ENCODE peak calls at places on chromosomes 11 and 22, in seven cellular contexts. C is HFF-Myc; P is activated CD8-positive, alpha-beta T cell treated with anti-CD3 and anti-CD28 coated beads for 36 hours; S is fibroblast of the conjunctiva; B is HT-29; G is activated naive CD4-positive, alpha-beta T cell; T is glutamatergic neuron. Y is an unnamed sample.

GRCh38 chr11:130369141-130369691 is 54.5 kb upstream of the ZBTB44 start:
- DNase-seq in T (no peak), B (no peak), S (no peak), P (no peak), G (no peak), C (no peak), Y (no peak)

GRCh38 chr11:123303924-123304323 is 108.9 kb upstream of the CLMP start:
- DNase-seq in T (no peak), B (no peak), P (no peak), G (no peak), C (no peak), S (no peak), Y (peak; percentile 38)

GRCh38 chr22:17483670-17484372 is 79.5 kb upstream of the SLC25A18 start:
- DNase-seq in T (no peak), P (no peak), S (no peak), B (no peak), G (no peak), C (no peak), Y (no peak)

GRCh38 chr11:103537904-103538502 is 428.8 kb downstream of the DYNC2H1 start:
- DNase-seq in C (peak; percentile 35), P (no peak), S (no peak), T (no peak), B (peak; percentile 52), G (no peak), Y (peak; percentile 60)

GRCh38 chr11:17314232-17314547 is 37.4 kb upstream of the NCR3LG1 start:
- DNase-seq in C (peak; percentile 82), P (no peak), T (no peak), G (no peak), B (no peak), S (peak; percentile 55), Y (peak; percentile 8)

GRCh38 chr22:22322792-22323191 is 78.2 kb downstream of the VPREB1 start:
- DNase-seq in G (no peak), S (no peak), B (no peak), T (no peak), P (no peak), C (no peak), Y (no peak)

GRCh38 chr11:4539603-4540219 is 5.3 kb upstream of the OR52M1 start:
- DNase-seq in S (no peak), C (no peak), B (peak; percentile 67), T (peak; percentile 66), P (peak; percentile 66), G (peak; percentile 9), Y (peak; percentile 40)

GRCh38 chr11:88411265-88411664 is 73.7 kb upstream of the CTSC start:
- DNase-seq in P (no peak), T (no peak), G (no peak), S (peak; percentile 28), C (peak; percentile 59), B (no peak), Y (peak; percentile 37)

GRCh38 chr22:37162221-37163095 is 12.7 kb upstream of the IL2RB start:
- DNase-seq in S (no peak), C (no peak), T (no peak), P (peak; percentile 93), G (peak; percentile 35), B (no peak), Y (no peak)

GRCh38 chr11:65423516-65424199 is 1.1 kb downstream of the NEAT1 start:
- DNase-seq in G (no peak), T (no peak), C (no peak), S (no peak), B (peak; percentile 69), P (peak; percentile 49), Y (peak; percentile 38)

GRCh38 chr11:69497221-69497787 is 15.8 kb downstream of the LINC01488 start:
- DNase-seq in P (no peak), B (peak; percentile 89), T (no peak), G (no peak), C (peak; percentile 65), S (peak; percentile 61), Y (no peak)

GRCh38 chr11:100302824-100303223 is 384.3 kb upstream of the ARHGAP42 start:
- DNase-seq in G (no peak), P (no peak), B (no peak), S (no peak), C (no peak), T (no peak), Y (no peak)

GRCh38 chr11:93193721-93194120 is 4.1 kb downstream of the SLC36A4 start:
- DNase-seq in S (no peak), B (no peak), T (no peak), G (no peak), P (no peak), C (no peak), Y (no peak)

GRCh38 chr11:32643526-32643925 is 59.9 kb downstream of the EIF3M start:
- DNase-seq in B (no peak), S (no peak), G (no peak), C (no peak), P (no peak), T (no peak), Y (no peak)

GRCh38 chr11:48062649-48063048 is 82.3 kb downstream of the PTPRJ start:
- DNase-seq in T (no peak), S (no peak), G (no peak), P (no peak), B (no peak), C (no peak), Y (no peak)

GRCh38 chr11:8822476-8822875 is 88.5 kb upstream of the AKIP1 start:
- DNase-seq in G (no peak), C (no peak), P (no peak), B (no peak), T (no peak), S (no peak), Y (no peak)

GRCh38 chr11:46055371-46055770 is 65.9 kb downstream of the PHF21A start:
- DNase-seq in C (no peak), S (no peak), B (no peak), G (no peak), T (no peak), P (no peak), Y (peak; percentile 25)

GRCh38 chr11:35035894-35036408 is 103.0 kb upstream of the CD44 start:
- DNase-seq in C (peak; percentile 63), T (no peak), B (no peak), S (peak; percentile 82), G (no peak), P (no peak), Y (peak; percentile 68)

Y was measured in NCI-H69.